ENCODE peak calls at places on chromosomes 16 and 17, in six cellular contexts. X is neuronal stem cell, R is IMR-90, D is H1, B is trophoblast cell, T is mesenchymal stem cell. A is an unnamed sample.

GRCh38 chr17:56222255-56222654 is 69.0 kb downstream of the ANKFN1 start:
- DNase-seq in R (peak), X (no peak), T (peak), D (no peak), B (no peak), A (no peak)

GRCh38 chr17:49836111-49837030 is 11.5 kb downstream of the TAC4 start:
- DNase-seq in B (no peak), T (no peak), X (no peak), D (no peak), R (peak), A (no peak)

GRCh38 chr16:69187387-69187890 is 475 bp downstream of the SNTB2 start:
- DNase-seq in T (no peak), D (no peak), R (no peak), B (peak), X (peak), A (peak)

GRCh38 chr17:79986441-79987186 is 49.1 kb downstream of the TBC1D16 start:
- DNase-seq in X (no peak), R (peak), D (no peak), T (no peak), B (no peak), A (no peak)

GRCh38 chr16:28264656-28265055 is 27.7 kb upstream of the SBK1 start:
- DNase-seq in X (no peak), D (no peak), B (peak), R (peak), T (peak), A (peak)

GRCh38 chr17:77569846-77570564 is 388.5 kb upstream of the TNRC6C start:
- DNase-seq in R (no peak), D (no peak), B (no peak), X (no peak), T (no peak), A (no peak)

GRCh38 chr16:81204794-81205680 is 33.5 kb upstream of the BCO1 start:
- DNase-seq in X (peak), B (peak), R (peak), T (peak), D (no peak), A (no peak)

GRCh38 chr16:2930236-2930635 is 18.5 kb downstream of the FLYWCH1 start:
- DNase-seq in D (no peak), B (no peak), X (no peak), R (no peak), T (no peak), A (no peak)

GRCh38 chr17:80446645-80447405 is 29.6 kb downstream of the NPTX1 start:
- DNase-seq in T (peak), B (peak), R (peak), X (no peak), D (no peak), A (no peak)

GRCh38 chr17:75061055-75061438 is 14.0 kb downstream of the KCTD2 start:
- DNase-seq in R (no peak), T (no peak), X (no peak), B (no peak), D (no peak), A (no peak)

GRCh38 chr16:54355251-54355650 is 68.7 kb upstream of the IRX3 start:
- DNase-seq in D (no peak), B (no peak), X (no peak), R (peak), T (peak), A (no peak)

GRCh38 chr17:44557653-44558285 is 485 bp downstream of the FZD2 start:
- DNase-seq in T (peak), D (no peak), B (peak), R (peak), X (no peak), A (peak)

GRCh38 chr17:1829189-1829578 is 518 bp downstream of the SMYD4 start:
- DNase-seq in B (no peak), R (no peak), D (no peak), X (peak), T (no peak), A (no peak)

GRCh38 chr16:88503374-88503770 is 50.3 kb downstream of the ZFPM1 start:
- DNase-seq in T (peak), R (peak), B (no peak), X (no peak), D (no peak), A (no peak)

GRCh38 chr17:7138800-7139381 is 24.3 kb upstream of the ASGR2 start:
- DNase-seq in D (no peak), B (no peak), X (no peak), T (no peak), R (no peak), A (no peak)

GRCh38 chr17:75940727-75941441 is at the start of gene FBF1:
- DNase-seq in T (peak), R (peak), B (peak), X (peak), D (peak), A (peak)

GRCh38 chr16:1687427-1688316 is 9.6 kb downstream of the JPT2 start:
- DNase-seq in R (no peak), T (no peak), B (peak), D (no peak), X (no peak), A (no peak)

GRCh38 chr17:8292639-8293395 is 2.4 kb downstream of the SLC25A35 start:
- DNase-seq in X (no peak), D (no peak), R (no peak), B (no peak), T (peak), A (no peak)

GRCh38 chr17:41676058-41676419 is 12.6 kb upstream of the EIF1 start:
- DNase-seq in X (no peak), D (no peak), R (no peak), T (no peak), B (no peak), A (no peak)

GRCh38 chr17:66698270-66698669 is 136.6 kb upstream of the CACNG5 start:
- DNase-seq in D (no peak), T (no peak), X (no peak), R (no peak), B (no peak), A (no peak)

GRCh38 chr17:12043702-12044101 is 23.0 kb downstream of the MAP2K4 start:
- DNase-seq in R (no peak), D (no peak), T (no peak), B (peak), X (no peak), A (no peak)

GRCh38 chr16:57620316-57621231 is 7.9 kb upstream of the ADGRG1 start:
- DNase-seq in B (peak), D (no peak), R (no peak), X (no peak), T (no peak), A (no peak)

GRCh38 chr16:1309888-1310831 is 724 bp downstream of the UBE2I start:
- DNase-seq in D (no peak), X (no peak), T (peak), B (no peak), R (peak), A (no peak)

GRCh38 chr16:67661864-67662652 is 1.3 kb downstream of the PARD6A start:
- DNase-seq in B (no peak), X (no peak), T (no peak), R (no peak), D (no peak), A (no peak)

GRCh38 chr16:3358884-3359283 is 3.2 kb downstream of the OR2C1 start:
- DNase-seq in D (no peak), R (no peak), X (no peak), T (no peak), B (no peak), A (no peak)

GRCh38 chr16:10770907-10771306 is 27.3 kb downstream of the NUBP1 start:
- DNase-seq in R (no peak), D (no peak), X (no peak), T (no peak), B (no peak), A (no peak)

GRCh38 chr16:3112058-3112880 is at the start of gene ZNF205:
- DNase-seq in T (peak), B (no peak), R (peak), D (no peak), X (peak), A (peak)

GRCh38 chr17:74466111-74466784 is at the start of gene CD300A:
- DNase-seq in D (no peak), T (no peak), B (no peak), R (no peak), X (no peak), A (peak)

GRCh38 chr17:61583242-61583641 is 7.8 kb downstream of the NACA2 start:
- DNase-seq in T (peak), R (peak), D (no peak), B (no peak), X (no peak), A (no peak)

GRCh38 chr17:7884581-7885356 is 3.8 kb upstream of the CHD3 start:
- DNase-seq in X (no peak), B (no peak), D (no peak), R (no peak), T (peak), A (peak)

GRCh38 chr17:42670925-42671657 is 5.7 kb downstream of the PLEKHH3 start:
- DNase-seq in X (no peak), T (no peak), R (no peak), B (no peak), D (no peak), A (peak)

GRCh38 chr16:23501291-23501690 is 9.0 kb downstream of the GGA2 start:
- DNase-seq in R (no peak), B (no peak), T (no peak), X (no peak), D (no peak), A (no peak)

GRCh38 chr17:32588982-32589381 is 102.2 kb downstream of the CDK5R1 start:
- DNase-seq in X (no peak), B (no peak), T (no peak), R (no peak), D (no peak), A (peak)

DNA sequence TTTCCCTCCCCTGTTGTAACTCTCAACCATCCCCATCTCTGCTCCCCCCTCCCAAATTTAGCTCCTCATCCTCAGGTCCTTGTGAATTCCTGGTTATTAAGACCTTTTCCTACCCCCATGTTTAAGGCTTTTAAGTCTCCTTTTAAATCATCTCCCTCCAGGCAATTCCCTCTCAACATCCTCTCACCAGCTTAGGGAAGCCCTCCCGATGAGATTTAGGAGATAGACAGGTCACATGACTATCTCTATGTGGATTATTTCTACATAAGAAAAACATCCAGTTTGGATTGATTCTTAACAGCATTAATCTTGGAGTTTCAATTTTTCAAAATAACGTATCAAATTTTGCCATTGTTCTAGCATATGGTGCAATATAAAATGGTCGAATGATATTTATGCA is 12.5 kb upstream of the WSB1 start:
- DNase-seq in R (no peak), B (no peak), T (no peak), X (no peak), D (no peak), A (no peak)
- H3K4me2 ChIP-seq in R (no peak), B (no peak), T (no peak), X (no peak), D (no peak), A (no peak)

DNA sequence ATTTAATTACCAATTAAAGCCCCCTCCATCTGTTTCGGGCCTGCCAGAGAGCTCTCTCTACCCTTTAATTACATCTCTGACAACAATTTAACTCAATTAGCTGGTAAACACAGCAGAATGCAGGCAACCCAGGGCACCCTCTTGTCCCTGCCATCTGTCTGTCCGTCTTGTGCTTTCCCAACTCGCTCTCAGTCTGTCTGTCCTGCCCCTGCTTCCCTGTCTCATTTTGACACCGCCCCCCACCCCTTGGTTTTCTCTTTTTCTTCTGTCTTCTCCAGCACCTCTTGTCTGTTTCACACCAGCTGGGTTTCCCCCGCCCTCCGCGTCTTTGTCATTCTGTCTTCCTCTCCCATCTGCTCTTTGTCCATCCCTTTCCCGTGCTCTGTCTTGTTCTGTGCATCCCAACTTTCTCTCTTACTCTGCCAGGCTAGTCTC is 32.8 kb downstream of the CDK5RAP3 start:
- DNase-seq in D (no peak), B (no peak), X (no peak), T (no peak), R (no peak), A (no peak)
- H4K91ac ChIP-seq in D (peak), B (peak), X (no peak), T (peak), R (peak), A (no peak)

DNA sequence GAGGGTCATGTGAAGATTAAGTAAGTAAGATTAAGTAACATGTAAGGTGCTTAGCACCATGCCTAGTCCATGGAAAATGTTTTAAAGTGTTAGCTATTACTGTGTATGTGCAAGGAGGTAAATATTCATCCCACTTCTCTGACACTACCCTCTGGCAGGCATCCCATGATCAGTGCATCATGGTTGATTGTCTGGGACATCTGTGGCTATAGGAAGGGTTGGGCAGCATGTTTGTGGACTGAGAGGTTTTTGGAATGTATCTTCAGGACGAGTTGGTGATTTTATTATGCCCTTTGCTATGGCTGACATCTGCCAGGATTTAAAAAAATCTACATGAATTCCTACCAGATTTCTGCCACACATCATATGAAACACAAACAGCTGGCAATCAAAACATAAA is 6.5 kb upstream of the TAOK1 start:
- DNase-seq in D (no peak), T (no peak), R (peak), B (no peak), X (no peak), A (no peak)
- H3K27ac ChIP-seq in D (no peak), T (no peak), R (no peak), B (no peak), X (no peak), A (no peak)

GRCh38 chr17:82870541-82870940 is 30.7 kb upstream of the ZNF750 start:
- DNase-seq in D (no peak), X (no peak), B (no peak), T (no peak), R (no peak), A (no peak)

GRCh38 chr17:82871056-82871775 is 31.4 kb upstream of the ZNF750 start:
- DNase-seq in D (no peak), X (no peak), R (no peak), B (no peak), T (no peak), A (no peak)

GRCh38 chr17:82868715-82869131 is 28.9 kb upstream of the ZNF750 start:
- DNase-seq in R (no peak), D (no peak), B (no peak), X (no peak), T (no peak), A (no peak)

GRCh38 chr17:82870091-82870491 is 30.3 kb upstream of the ZNF750 start:
- DNase-seq in R (no peak), D (no peak), X (no peak), B (no peak), T (no peak), A (no peak)

GRCh38 chr17:82869536-82869935 is 29.7 kb upstream of the ZNF750 start:
- DNase-seq in B (no peak), X (no peak), R (no peak), D (no peak), T (no peak), A (no peak)
- H3K4me2 ChIP-seq in B (no peak), X (no peak), R (no peak), D (no peak), T (no peak), A (no peak)

GRCh38 chr17:48567646-48568354 is 10.3 kb downstream of the HOXB4 start:
- DNase-seq in X (no peak), R (no peak), B (no peak), D (no peak), T (no peak), A (no peak)

GRCh38 chr17:48570325-48571023 is 7.7 kb downstream of the HOXB4 start:
- DNase-seq in T (peak), R (peak), B (no peak), X (no peak), D (no peak), A (peak)

GRCh38 chr17:48571024-48571818 is 6.9 kb downstream of the HOXB4 start:
- DNase-seq in B (no peak), T (peak), D (no peak), R (peak), X (no peak), A (peak)

GRCh38 chr17:48568499-48569259 is 9.5 kb downstream of the HOXB4 start:
- DNase-seq in T (peak), D (no peak), R (peak), B (no peak), X (no peak), A (no peak)

GRCh38 chr17:48569676-48570324 is 8.3 kb downstream of the HOXB4 start:
- DNase-seq in D (no peak), B (no peak), X (no peak), T (peak), R (peak), A (no peak)
- H4K91ac ChIP-seq in D (no peak), B (peak), X (no peak), T (no peak), R (peak), A (no peak)